ENCODE peak calls at places on chromosomes 4 and X, in five cellular contexts. R, O, N, Q and P are unnamed samples.

GRCh38 chr4:15232725-15233597 is 194.9 kb upstream of the C1QTNF7 start:
- DNase-seq in R (peak), N (no peak), O (no peak), Q (no peak), P (no peak)

GRCh38 chrX:146363919-146364318 is 445.7 kb upstream of the CXorf51B start:
- DNase-seq in R (no peak), N (no peak), Q (no peak), O (no peak), P (no peak)

GRCh38 chrX:119375561-119375960 is 23.6 kb upstream of the SLC25A43 start:
- DNase-seq in N (no peak), Q (no peak), O (no peak), R (no peak), P (no peak)

GRCh38 chr4:80197132-80197573 is at the start of gene PRDM8:
- DNase-seq in O (no peak), R (no peak), Q (no peak), N (no peak), P (no peak)

GRCh38 chr4:30789219-30789671 is 69.1 kb downstream of the PCDH7 start:
- DNase-seq in Q (no peak), R (no peak), N (peak), O (no peak), P (no peak)

GRCh38 chr4:90211174-90211573 is 84.0 kb downstream of the CCSER1 start:
- DNase-seq in Q (no peak), N (no peak), R (no peak), O (no peak), P (no peak)

GRCh38 chrX:20116575-20117240 is at the start of gene MAP7D2:
- DNase-seq in R (no peak), N (no peak), O (no peak), Q (no peak), P (no peak)

GRCh38 chrX:101659601-101660063 is at the start of gene ARMCX2:
- DNase-seq in N (no peak), Q (peak), R (peak), O (no peak), P (peak)

GRCh38 chr4:128379860-128380259 is 92.2 kb upstream of the PGRMC2 start:
- DNase-seq in N (no peak), R (peak), Q (no peak), O (no peak), P (no peak)

GRCh38 chr4:100008048-100008447 is 58.0 kb upstream of the H2AZ1 start:
- DNase-seq in O (no peak), N (no peak), Q (no peak), R (no peak), P (no peak)

GRCh38 chrX:135707880-135708279 is 5.6 kb upstream of the CT45A1 start:
- DNase-seq in R (peak), Q (no peak), O (no peak), N (peak), P (no peak)

GRCh38 chr4:44928785-44929184 is 202.4 kb upstream of the GNPDA2 start:
- DNase-seq in Q (no peak), N (no peak), O (no peak), R (no peak), P (no peak)

GRCh38 chr4:44931720-44932119 is 205.4 kb upstream of the GNPDA2 start:
- DNase-seq in R (no peak), Q (no peak), O (no peak), N (no peak), P (no peak)

GRCh38 chr4:44927361-44928061 is 201.2 kb upstream of the GNPDA2 start:
- DNase-seq in O (no peak), R (no peak), N (peak), Q (no peak), P (no peak)

DNA sequence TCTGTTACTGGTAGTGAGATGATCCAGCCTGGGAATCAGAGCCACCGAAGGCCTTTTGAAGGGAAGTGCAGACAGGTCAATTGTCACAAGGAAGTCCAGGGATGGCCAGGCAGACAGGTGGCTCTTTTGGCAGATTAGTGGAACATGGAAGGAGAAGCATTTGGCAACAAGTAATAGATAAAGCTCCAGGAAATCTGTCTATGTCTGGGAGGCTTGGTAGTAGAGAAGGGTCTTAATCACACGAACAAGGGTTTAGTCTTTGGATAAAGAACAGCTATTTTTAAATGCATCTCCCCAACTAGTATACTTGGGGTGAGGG is 201.7 kb upstream of the GNPDA2 start:
- DNase-seq in Q (no peak), R (no peak), O (no peak), N (no peak), P (no peak)
- TF ChIP-seq CTCF in Q (no peak), R (no peak), O (no peak), N (no peak), P (no peak)

GRCh38 chr4:95000076-95000648 is 242.4 kb downstream of the BMPR1B start:
- DNase-seq in R (no peak), Q (no peak), N (no peak), O (no peak), P (no peak)

DNA sequence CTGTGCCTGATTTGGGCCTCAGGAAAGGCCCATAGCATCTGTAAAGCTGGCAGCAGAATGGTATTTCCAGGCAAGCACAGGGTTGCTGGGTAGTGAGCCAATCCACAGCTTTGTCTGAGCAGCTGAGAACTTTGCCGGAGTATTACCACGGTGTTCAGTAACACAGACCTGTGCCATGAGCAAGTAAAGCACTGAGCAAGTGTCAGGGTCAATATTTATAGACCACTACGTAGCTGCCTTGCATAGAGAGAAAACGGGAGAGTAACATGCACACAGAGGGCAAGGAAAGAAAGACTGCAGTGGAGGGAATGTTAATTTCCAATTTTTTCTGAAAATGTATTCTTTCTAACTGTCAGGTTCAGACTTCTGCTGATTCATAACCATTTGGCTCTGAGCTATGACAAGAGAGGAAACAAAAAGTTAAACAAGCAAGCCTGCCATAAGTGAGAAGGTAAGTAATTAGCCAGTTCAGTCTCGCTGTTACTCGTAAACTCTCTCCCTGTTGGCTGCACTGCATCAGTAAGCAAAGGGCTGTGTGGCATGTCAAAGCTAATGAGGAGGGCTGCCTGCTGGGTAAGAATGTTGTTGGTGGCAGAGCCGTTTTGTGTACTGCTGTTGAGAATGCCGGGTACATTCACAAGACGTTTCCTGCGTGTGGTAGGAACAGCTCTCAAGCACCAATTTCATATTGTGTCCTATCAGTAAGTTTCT is 238.1 kb downstream of the BMPR1B start:
- DNase-seq in Q (no peak), N (no peak), O (no peak), R (no peak), P (no peak)
- TF ChIP-seq POLR2A in Q (no peak), N (no peak), O (no peak), R (no peak), P (no peak)

GRCh38 chr4:7822858-7823257 is 116.8 kb downstream of the AFAP1 start:
- DNase-seq in N (no peak), O (no peak), Q (no peak), R (no peak), P (no peak)
- H3K4me3 ChIP-seq in N (no peak), O (peak), Q (no peak), R (no peak), P (no peak)

DNA sequence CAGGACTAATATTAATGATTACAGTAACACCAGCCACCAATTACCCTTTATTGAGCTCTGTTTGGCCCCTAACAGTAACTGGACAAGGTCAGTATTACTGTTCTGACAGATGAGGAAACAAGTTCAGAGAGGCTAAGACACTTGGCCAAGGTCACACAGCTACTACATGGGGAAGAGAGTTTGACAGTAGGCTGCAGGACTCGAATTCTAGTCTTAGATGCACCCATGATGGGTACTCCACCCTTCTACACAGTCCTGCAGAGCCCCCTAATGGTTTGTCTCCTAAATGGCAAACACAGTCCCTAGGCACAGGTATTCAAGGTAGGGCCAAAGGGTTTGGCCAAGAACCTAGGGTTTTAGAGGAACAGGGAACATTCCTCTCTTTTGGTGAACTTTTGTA is 93.9 kb downstream of the NSUN7 start:
- DNase-seq in Q (no peak), N (no peak), R (no peak), O (no peak), P (no peak)
- TF ChIP-seq CTCF in Q (peak), N (peak), R (no peak), O (no peak), P (no peak)

DNA sequence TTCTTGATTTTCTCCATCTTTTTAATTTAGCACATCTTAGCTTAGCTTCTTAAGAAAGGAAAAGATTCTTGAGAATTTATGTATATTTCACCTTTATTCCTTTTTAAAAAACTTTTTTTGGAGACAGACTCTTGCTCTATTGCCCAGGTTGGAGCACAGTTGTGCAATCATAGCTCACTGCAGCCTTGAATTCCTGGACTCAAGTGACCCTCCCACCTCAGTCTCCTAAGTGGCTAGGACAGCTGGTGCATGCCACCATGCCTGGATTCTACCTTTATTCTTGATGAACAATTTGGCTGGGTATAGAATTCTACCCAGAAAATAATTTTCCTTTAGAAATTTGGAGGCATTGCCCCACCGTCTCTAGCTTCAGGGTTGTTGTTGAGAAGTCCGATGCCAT is 19.5 kb upstream of the SH3D19 start:
- DNase-seq in R (no peak), O (no peak), Q (no peak), N (no peak), P (no peak)
- TF ChIP-seq POLR2A in R (no peak), O (no peak), Q (no peak), N (no peak), P (no peak)